ENCODE peak calls at places on chromosomes 7 and 10, in five cellular contexts. L is GDM1; H is activated T-cell treated with anti-CD3 and anti-CD28 coated beads, Interleukin-2, amount 50 U/mL, for 72 hours; Q is Jurkat, Clone E6-1; E is NCI-H1105. X is an unnamed sample.

GRCh38 chr7:43113622-43114450 is 1.4 kb downstream of the HECW1 start:
- DNase-seq in H (peak), Q (no peak), E (no peak), L (no peak), X (no peak)

GRCh38 chr7:98617051-98617959 is at the start of gene NPTX2:
- DNase-seq in L (no peak), E (peak), H (peak), Q (no peak), X (peak)

GRCh38 chr7:101567231-101567630 is 61.9 kb downstream of the MYL10 start:
- DNase-seq in Q (peak), H (no peak), E (peak), L (no peak), X (no peak)

GRCh38 chr10:100939763-100940344 is 27.1 kb downstream of the SLF2 start:
- DNase-seq in L (no peak), Q (no peak), H (no peak), E (no peak), X (no peak)

GRCh38 chr10:132001238-132001977 is 19.7 kb upstream of the BNIP3 start:
- DNase-seq in Q (peak), E (no peak), H (no peak), L (no peak), X (peak)

GRCh38 chr7:45400680-45401079 is 173.5 kb upstream of the ADCY1 start:
- DNase-seq in H (no peak), Q (no peak), E (no peak), L (no peak), X (no peak)

GRCh38 chr10:101071266-101071884 is 9.6 kb downstream of the KAZALD1 start:
- DNase-seq in Q (no peak), H (peak), E (no peak), L (peak), X (peak)

GRCh38 chr7:129502708-129503685 is 666 bp downstream of the SMKR1 start:
- DNase-seq in Q (no peak), L (no peak), H (no peak), E (no peak), X (no peak)

GRCh38 chr7:28136420-28136819 is 44.2 kb downstream of the JAZF1 start:
- DNase-seq in E (no peak), L (no peak), Q (no peak), H (no peak), X (no peak)

GRCh38 chr10:14074062-14074884 is 256.5 kb downstream of the FRMD4A start:
- DNase-seq in H (no peak), Q (no peak), L (no peak), E (peak), X (peak)

GRCh38 chr7:151091431-151091830 is 5.2 kb downstream of the AGAP3 start:
- DNase-seq in Q (no peak), L (no peak), H (peak), E (no peak), X (no peak)

GRCh38 chr7:44348300-44348699 is 22.9 kb upstream of the CAMK2B start:
- DNase-seq in E (no peak), H (no peak), L (no peak), Q (peak), X (no peak)

GRCh38 chr10:70368774-70369482 is 13.5 kb downstream of the LRRC20 start:
- DNase-seq in E (no peak), L (no peak), H (no peak), Q (no peak), X (peak)

GRCh38 chr10:132123606-132124005 is 57.9 kb downstream of the JAKMIP3 start:
- DNase-seq in E (no peak), Q (no peak), H (no peak), L (no peak), X (no peak)

X was measured in upper lobe of right lung.